ENCODE peak calls at places on chromosome 20, in four cellular contexts. T, V, Y and R are unnamed samples.

GRCh38 chr20:63635431-63636141 is 8.7 kb upstream of the GMEB2 start:
- DNase-seq in T (no peak), V (no peak), Y (no peak), R (no peak)

GRCh38 chr20:46237221-46237620 is 71.1 kb downstream of the CDH22 start:
- DNase-seq in Y (no peak), V (no peak), T (no peak), R (no peak)

GRCh38 chr20:2602046-2602735 is 50.2 kb upstream of the NOP56 start:
- DNase-seq in V (no peak), T (no peak), Y (peak), R (no peak)

GRCh38 chr20:41446471-41446870 is 79.9 kb upstream of the EMILIN3 start:
- DNase-seq in T (no peak), Y (no peak), V (no peak), R (no peak)

GRCh38 chr20:38123021-38123587 is 42.0 kb downstream of the TGM2 start:
- DNase-seq in T (no peak), Y (no peak), V (peak), R (no peak)

GRCh38 chr20:1818895-1819294 is 76.3 kb upstream of the SIRPA start:
- DNase-seq in V (no peak), T (no peak), Y (no peak), R (no peak)

GRCh38 chr20:50304883-50305635 is 114.4 kb downstream of the CEBPB start:
- DNase-seq in T (no peak), V (no peak), Y (no peak), R (no peak)

GRCh38 chr20:10314198-10314597 is 95.6 kb downstream of the SNAP25 start:
- DNase-seq in V (no peak), T (no peak), Y (no peak), R (no peak)

GRCh38 chr20:44153636-44154043 is 33.3 kb downstream of the JPH2 start:
- DNase-seq in Y (no peak), T (no peak), V (no peak), R (no peak)

GRCh38 chr20:17617212-17617867 is 47.5 kb downstream of the DSTN start:
- DNase-seq in T (no peak), Y (peak), V (peak), R (peak)

GRCh38 chr20:5974531-5974930 is 24.1 kb downstream of the MCM8 start:
- DNase-seq in V (no peak), Y (no peak), T (no peak), R (no peak)

GRCh38 chr20:64176548-64177419 is 12.5 kb downstream of the MYT1 start:
- DNase-seq in T (peak), V (no peak), Y (no peak), R (no peak)

GRCh38 chr20:17898548-17898994 is 70.0 kb downstream of the SNX5 start:
- DNase-seq in T (peak), Y (peak), V (peak), R (peak)

GRCh38 chr20:24052599-24053275 is 64.2 kb upstream of the GGTLC1 start:
- DNase-seq in V (no peak), T (no peak), Y (no peak), R (no peak)

GRCh38 chr20:57654998-57655811 is 35.0 kb upstream of the ZBP1 start:
- DNase-seq in V (no peak), T (no peak), Y (no peak), R (no peak)

GRCh38 chr20:37922016-37922415 is 19.1 kb downstream of the VSTM2L start:
- DNase-seq in Y (no peak), T (no peak), V (no peak), R (no peak)

GRCh38 chr20:57896563-57896962 is 186.7 kb upstream of the PMEPA1 start:
- DNase-seq in V (no peak), T (no peak), Y (no peak), R (no peak)

GRCh38 chr20:38892091-38892981 is 33.9 kb upstream of the FAM83D start:
- DNase-seq in V (no peak), Y (no peak), T (no peak), R (no peak)

GRCh38 chr20:45283529-45284065 is 23.0 kb upstream of the RBPJL start:
- DNase-seq in Y (no peak), T (no peak), V (no peak), R (no peak)

GRCh38 chr20:32191873-32192272 is 15.7 kb downstream of the PLAGL2 start:
- DNase-seq in V (no peak), Y (no peak), T (no peak), R (no peak)

GRCh38 chr20:56202493-56203077 is 45.9 kb upstream of the MC3R start:
- DNase-seq in V (peak), Y (no peak), T (no peak), R (no peak)

GRCh38 chr20:57553376-57554018 is 7.4 kb upstream of the PCK1 start:
- DNase-seq in Y (peak), V (no peak), T (no peak), R (peak)

GRCh38 chr20:7180261-7181045 is 413.0 kb downstream of the BMP2 start:
- DNase-seq in V (no peak), T (no peak), Y (peak), R (no peak)

GRCh38 chr20:17500826-17501225 is 30.4 kb downstream of the BFSP1 start:
- DNase-seq in Y (no peak), V (no peak), T (no peak), R (no peak)

GRCh38 chr20:54212226-54212625 is 4.3 kb downstream of the PFDN4 start:
- DNase-seq in V (no peak), T (no peak), Y (no peak), R (no peak)

GRCh38 chr20:32809907-32810306 is 9.8 kb upstream of the MAPRE1 start:
- DNase-seq in T (no peak), V (no peak), Y (no peak), R (no peak)

GRCh38 chr20:56646599-56646998 is 17.5 kb downstream of the TFAP2C start:
- DNase-seq in T (no peak), V (no peak), Y (no peak), R (no peak)

GRCh38 chr20:51910202-51911050 is 108.1 kb upstream of the SALL4 start:
- DNase-seq in Y (no peak), T (no peak), V (peak), R (no peak)

GRCh38 chr20:63472159-63472811 is at the start of gene KCNQ2:
- DNase-seq in V (no peak), T (no peak), Y (no peak), R (no peak)

GRCh38 chr20:43576108-43576507 is 14.6 kb upstream of the IFT52 start:
- DNase-seq in T (no peak), V (no peak), Y (no peak), R (no peak)

GRCh38 chr20:4894981-4895381 is 106.3 kb downstream of the SLC23A2 start:
- DNase-seq in T (no peak), V (no peak), Y (no peak), R (peak)

GRCh38 chr20:58772786-58773185 is 77.9 kb downstream of the GNAS-AS1 start:
- DNase-seq in Y (no peak), V (no peak), T (no peak), R (no peak)

GRCh38 chr20:20505554-20505953 is 137.7 kb downstream of the INSM1 start:
- DNase-seq in V (no peak), T (no peak), Y (no peak), R (no peak)

GRCh38 chr20:8476023-8476422 is 344.0 kb downstream of the PLCB1 start:
- DNase-seq in Y (no peak), T (no peak), V (no peak), R (no peak)

GRCh38 chr20:58239216-58239615 is 10.8 kb upstream of the ANKRD60 start:
- DNase-seq in Y (no peak), T (no peak), V (no peak), R (no peak)

GRCh38 chr20:32470025-32470861 is 112.1 kb downstream of the ASXL1 start:
- DNase-seq in T (no peak), Y (no peak), V (peak), R (no peak)

GRCh38 chr20:39524371-39524911 is 562.3 kb downstream of the DHX35 start:
- DNase-seq in T (no peak), Y (no peak), V (no peak), R (no peak)

GRCh38 chr20:43398676-43399324 is 58.9 kb upstream of the SRSF6 start:
- DNase-seq in V (no peak), Y (no peak), T (no peak), R (no peak)